ENCODE peak calls at places on chromosome 16, in four cellular contexts. Y is GM13977; D is nucleus accumbens; X is activated T-cell treated with anti-CD3 and anti-CD28 coated beads, Interleukin-2, amount 50 U/mL, for 4 hours. A is an unnamed sample.

GRCh38 chr16:83781-84615 is 6.0 kb downstream of the MPG start:
- DNase-seq in Y (no peak), D (no peak), X (no peak), A (no peak)

GRCh38 chr16:87548086-87548485 is 54.2 kb upstream of the JPH3 start:
- DNase-seq in Y (no peak), D (no peak), X (no peak), A (no peak)

GRCh38 chr16:75251280-75252048 is at the start of gene BCAR1:
- DNase-seq in Y (peak; percentile 97), D (peak; percentile 82), X (no peak), A (peak; percentile 75)

GRCh38 chr16:68382296-68382718 is 66.0 kb downstream of the SMPD3 start:
- DNase-seq in Y (peak; percentile 66), D (no peak), X (no peak), A (no peak)

GRCh38 chr16:24670623-24671454 is 58.6 kb upstream of the TNRC6A start:
- DNase-seq in Y (peak; percentile 49), D (peak; percentile 70), X (no peak), A (peak; percentile 100)

GRCh38 chr16:648071-648785 is 937 bp upstream of the WDR90 start:
- DNase-seq in Y (peak; percentile 78), D (no peak), X (no peak), A (no peak)

GRCh38 chr16:66899945-66900688 is 18.6 kb downstream of the CDH16 start:
- DNase-seq in Y (no peak), D (no peak), X (no peak), A (peak; percentile 30)

GRCh38 chr16:11627822-11628457 is 40.3 kb upstream of the SNN start:
- DNase-seq in Y (no peak), D (no peak), X (no peak), A (no peak)

GRCh38 chr16:50593410-50594139 is 45.4 kb downstream of the NKD1 start:
- DNase-seq in Y (no peak), D (no peak), X (no peak), A (no peak)

GRCh38 chr16:50741225-50741807 is 570 bp upstream of the CYLD start:
- DNase-seq in Y (no peak), D (no peak), X (no peak), A (no peak)

GRCh38 chr16:82157836-82158235 is 12.2 kb downstream of the MPHOSPH6 start:
- DNase-seq in Y (no peak), D (no peak), X (no peak), A (no peak)

GRCh38 chr16:1794221-1794871 is 841 bp upstream of the IGFALS start:
- DNase-seq in Y (no peak), D (no peak), X (no peak), A (no peak)

GRCh38 chr16:5709889-5710288 is 612.3 kb upstream of the EEF2KMT start:
- DNase-seq in Y (no peak), D (no peak), X (no peak), A (no peak)

GRCh38 chr16:65116818-65117430 is 4.9 kb downstream of the CDH11 start:
- DNase-seq in Y (no peak), D (no peak), X (no peak), A (no peak)

GRCh38 chr16:26863971-26864370 is 202.8 kb upstream of the C16orf82 start:
- DNase-seq in Y (no peak), D (no peak), X (no peak), A (no peak)

GRCh38 chr16:82082543-82083244 is 47.6 kb downstream of the HSD17B2 start:
- DNase-seq in Y (peak; percentile 25), D (no peak), X (no peak), A (no peak)

GRCh38 chr16:78130950-78131349 is 31.5 kb downstream of the WWOX start:
- DNase-seq in Y (no peak), D (no peak), X (no peak), A (no peak)

GRCh38 chr16:77833906-77834599 is 45.7 kb downstream of the VAT1L start:
- DNase-seq in Y (no peak), D (no peak), X (no peak), A (no peak)

GRCh38 chr16:74107795-74108610 is 188.6 kb upstream of the PSMD7 start:
- DNase-seq in Y (peak; percentile 34), D (no peak), X (no peak), A (peak; percentile 7)

GRCh38 chr16:58487566-58488351 is 12.2 kb upstream of the NDRG4 start:
- DNase-seq in Y (peak; percentile 90), D (peak; percentile 53), X (peak; percentile 69), A (peak; percentile 90)

GRCh38 chr16:27771201-27771910 is 221.4 kb downstream of the KATNIP start:
- DNase-seq in Y (no peak), D (no peak), X (no peak), A (no peak)

GRCh38 chr16:84088695-84089395 is 27.9 kb downstream of the MBTPS1 start:
- DNase-seq in Y (peak; percentile 70), D (no peak), X (peak; percentile 35), A (peak; percentile 62)

GRCh38 chr16:84970447-84971127 is 40.7 kb downstream of the ZDHHC7 start:
- DNase-seq in Y (peak; percentile 86), D (peak; percentile 57), X (peak; percentile 74), A (peak; percentile 84)

GRCh38 chr16:9499921-9500593 is 408.6 kb downstream of the HAPSTR1 start:
- DNase-seq in Y (no peak), D (no peak), X (no peak), A (no peak)

A was measured in G401.